ENCODE peak calls at places on chromosomes 7 and 10, in seven cellular contexts. H is A549, W is fibroblast of the aortic adventitia, K is epithelial cell of proximal tubule, D is lower lobe of right lung, C is MM.1S, T is upper lobe of left lung. N is an unnamed sample.

GRCh38 chr7:44387427-44387826 is 62.0 kb upstream of the CAMK2B start:
- DNase-seq in C (no peak), K (no peak), H (no peak), T (no peak), D (no peak), W (no peak), N (no peak)

GRCh38 chr7:31955021-31955420 is 115.2 kb downstream of the PDE1C start:
- DNase-seq in C (no peak), K (no peak), T (no peak), D (no peak), W (no peak), H (no peak), N (no peak)

GRCh38 chr7:81845628-81846259 is 75.9 kb upstream of the HGF start:
- DNase-seq in W (peak), H (no peak), K (no peak), D (no peak), C (peak), T (no peak), N (no peak)

GRCh38 chr10:77494789-77495541 is 142.6 kb downstream of the KCNMA1 start:
- DNase-seq in C (no peak), D (no peak), W (no peak), T (no peak), K (no peak), H (no peak), N (no peak)

GRCh38 chr10:8044331-8044907 is 10.1 kb upstream of the GATA3 start:
- DNase-seq in K (no peak), T (no peak), C (no peak), W (no peak), H (no peak), D (no peak), N (no peak)

GRCh38 chr10:33390046-33390445 is 55.6 kb upstream of the NRP1 start:
- DNase-seq in K (no peak), H (peak), D (no peak), C (no peak), T (no peak), W (peak), N (no peak)

GRCh38 chr7:33874943-33875342 is 30.4 kb upstream of the BMPER start:
- DNase-seq in K (no peak), D (no peak), T (no peak), W (peak), H (no peak), C (no peak), N (no peak)

GRCh38 chr10:51821045-51821444 is 121.7 kb upstream of the CSTF2T start:
- DNase-seq in D (no peak), C (no peak), T (no peak), H (no peak), K (no peak), W (no peak), N (no peak)

GRCh38 chr7:48084727-48085432 is 4.2 kb upstream of the UPP1 start:
- DNase-seq in W (peak), H (peak), K (peak), D (no peak), T (no peak), C (peak), N (no peak)

GRCh38 chr10:47176903-47177860 is 122.8 kb upstream of the GDF10 start:
- DNase-seq in H (no peak), C (no peak), K (no peak), T (no peak), W (peak), D (no peak), N (no peak)

GRCh38 chr7:39413866-39414668 is 152.1 kb upstream of the YAE1 start:
- DNase-seq in H (peak), D (peak), K (no peak), W (peak), T (peak), C (peak), N (peak)

GRCh38 chr10:86632009-86632800 is 22.1 kb upstream of the OPN4 start:
- DNase-seq in K (no peak), C (no peak), D (no peak), H (no peak), T (peak), W (no peak), N (peak)

GRCh38 chr10:3446233-3446632 is 273.7 kb upstream of the PITRM1 start:
- DNase-seq in D (no peak), T (no peak), W (no peak), K (no peak), C (no peak), H (no peak), N (no peak)

GRCh38 chr10:103820101-103821062 is 35.0 kb downstream of the SH3PXD2A start:
- DNase-seq in K (no peak), H (no peak), T (peak), W (peak), C (no peak), D (peak), N (no peak)

GRCh38 chr7:92794846-92795245 is 41.5 kb downstream of the CDK6 start:
- DNase-seq in K (no peak), H (no peak), D (no peak), T (no peak), C (no peak), W (no peak), N (no peak)

GRCh38 chr7:92799446-92800211 is 36.7 kb downstream of the CDK6 start:
- DNase-seq in T (no peak), C (no peak), K (no peak), D (no peak), H (no peak), W (no peak), N (no peak)

GRCh38 chr7:92797284-92797683 is 39.1 kb downstream of the CDK6 start:
- DNase-seq in D (no peak), C (no peak), H (no peak), K (no peak), W (peak), T (no peak), N (no peak)

GRCh38 chr7:92798517-92799249 is 37.7 kb downstream of the CDK6 start:
- DNase-seq in D (no peak), H (no peak), W (peak), T (no peak), C (no peak), K (no peak), N (no peak)

DNA sequence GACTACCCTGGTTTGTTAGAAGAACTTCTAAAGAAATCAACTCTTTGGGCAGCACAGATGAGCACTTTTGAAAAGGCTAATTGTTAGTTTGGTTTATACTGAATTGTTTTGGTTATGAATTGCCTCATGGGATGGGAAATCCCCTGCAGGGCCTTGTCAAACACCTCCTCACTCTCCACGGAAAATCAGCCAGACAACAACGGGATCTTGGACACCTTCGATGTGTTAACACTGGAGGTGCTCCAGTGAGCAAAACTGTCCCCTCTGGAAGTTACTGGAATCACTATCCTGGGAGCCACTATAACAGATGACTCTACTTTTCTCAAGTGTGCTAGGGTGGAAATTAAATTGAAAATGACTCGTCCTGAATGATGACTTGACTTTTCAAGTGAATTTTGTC is 38.7 kb downstream of the CDK6 start:
- DNase-seq in K (no peak), D (no peak), H (no peak), W (peak), C (no peak), T (no peak), N (no peak)
- TF ChIP-seq CTCF in K (peak), D (no peak), H (no peak), W (peak), C (no peak), T (no peak), N (no peak)

GRCh38 chr7:119959811-119960210 is 313.2 kb upstream of the KCND2 start:
- DNase-seq in K (no peak), H (no peak), C (no peak), D (no peak), W (peak), T (no peak), N (no peak)

GRCh38 chr7:119957335-119957734 is 315.6 kb upstream of the KCND2 start:
- DNase-seq in T (no peak), D (no peak), K (no peak), C (no peak), H (no peak), W (no peak), N (no peak)
- TF ChIP-seq CTCF in T (no peak), D (no peak), K (no peak), C (no peak), H (no peak), W (no peak), N (no peak)

DNA sequence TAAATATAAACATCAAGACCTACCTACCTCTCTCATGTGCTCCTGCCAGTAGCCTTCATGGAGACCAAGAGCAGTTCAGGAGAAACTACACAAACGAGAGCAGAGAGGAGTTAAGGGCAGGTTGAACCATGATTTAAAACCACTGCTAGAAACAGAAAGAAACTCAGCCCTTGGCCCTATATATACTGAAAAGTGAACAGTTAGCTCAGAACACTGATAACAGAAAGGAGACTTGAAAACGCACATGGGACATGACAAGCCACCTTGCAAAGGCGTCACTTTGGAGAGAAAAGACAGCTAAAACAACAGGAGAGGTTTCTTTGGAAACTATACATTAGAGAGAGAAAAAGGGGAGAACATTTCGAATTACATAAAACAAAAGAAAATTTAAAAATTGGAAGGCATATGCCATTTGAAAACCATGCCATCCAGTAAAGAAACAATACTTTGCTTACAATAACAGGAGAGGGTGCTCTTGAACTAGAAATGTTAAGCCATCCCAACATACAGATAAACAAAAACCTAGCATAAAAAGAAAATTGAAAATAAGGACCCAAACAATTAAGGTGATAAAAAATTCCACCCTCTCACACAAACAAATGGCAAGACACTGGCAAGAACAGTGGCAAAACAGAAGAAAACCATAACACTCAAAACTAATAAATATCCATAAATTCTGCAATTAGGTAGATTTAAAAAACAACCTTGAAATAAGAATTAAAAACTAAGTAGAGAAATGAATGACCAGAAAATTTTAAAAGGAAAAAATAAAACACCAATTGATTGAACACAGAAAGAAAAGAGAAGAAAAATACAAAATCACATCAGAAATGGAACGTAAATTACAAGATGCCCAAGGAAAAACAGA is 232.7 kb downstream of the IMMP2L start:
- DNase-seq in D (no peak), C (peak), K (no peak), W (peak), H (no peak), T (no peak), N (no peak)
- TF ChIP-seq CTCF in D (no peak), C (peak), K (peak), W (peak), H (peak), T (no peak), N (no peak)

DNA sequence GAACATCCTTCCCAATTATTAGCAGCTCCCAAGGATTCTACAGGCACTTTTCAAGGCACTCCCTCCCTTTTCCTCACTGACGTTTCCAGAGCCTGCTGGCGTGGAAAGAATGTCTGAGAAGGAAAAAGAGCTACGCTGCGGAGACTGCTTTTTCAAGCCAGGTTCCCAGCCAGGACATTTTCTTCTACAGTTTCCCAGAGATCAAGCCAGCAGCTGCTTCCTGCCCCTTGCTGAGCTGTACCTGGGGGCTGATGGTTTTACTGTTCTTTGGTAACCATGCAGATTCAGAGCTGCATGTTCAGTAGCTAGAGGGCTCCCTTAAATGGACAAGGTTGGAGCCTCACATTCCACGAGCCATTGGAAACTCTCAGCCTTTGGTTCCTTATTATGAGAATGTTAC is 133.4 kb downstream of the EVX1 start:
- DNase-seq in W (no peak), T (no peak), K (no peak), H (no peak), C (no peak), D (no peak), N (no peak)
- TF ChIP-seq CTCF in W (no peak), T (no peak), K (no peak), H (no peak), C (no peak), D (no peak), N (no peak)

N was measured in neural crest cell.